ENCODE peak calls at places on chromosome 15, in ten cellular contexts. J is EL; T is Kasumi-1; K is HT1080; Z is effector memory CD4-positive, alpha-beta T cell; O is activated CD8-positive, alpha-beta T cell treated with anti-CD3 and anti-CD28 coated beads for 36 hours; F is retina; R is GM12865; P is nephron progenitor cell; Y is activated CD4-positive, CD25-positive, alpha-beta regulatory T cell. E is an unnamed sample.

GRCh38 chr15:55741592-55742497 is 1.1 kb downstream of the PRTG start:
- DNase-seq in T (no peak), J (peak), Z (no peak), F (peak), P (peak), O (peak), K (peak), R (peak), Y (no peak), E (no peak)

GRCh38 chr15:30992465-30992864 is 1.0 kb upstream of the MTMR10 start:
- DNase-seq in J (no peak), K (no peak), O (no peak), R (no peak), T (no peak), F (no peak), P (no peak), Y (no peak), Z (no peak), E (peak)

GRCh38 chr15:68990755-68991500 is 23.6 kb upstream of the NOX5 start:
- DNase-seq in P (no peak), R (no peak), T (no peak), F (no peak), K (no peak), Y (no peak), Z (no peak), O (no peak), J (no peak), E (peak)

GRCh38 chr15:101472033-101472432 is 17.5 kb downstream of the PCSK6 start:
- DNase-seq in T (no peak), O (no peak), K (no peak), Y (no peak), J (no peak), Z (no peak), P (no peak), F (no peak), R (no peak), E (no peak)

GRCh38 chr15:48796930-48797329 is 13.9 kb downstream of the CEP152 start:
- DNase-seq in F (no peak), K (peak), P (no peak), Z (no peak), J (peak), O (no peak), Y (no peak), R (peak), T (no peak), E (peak)

GRCh38 chr15:64146041-64146440 is 5.5 kb upstream of the SNX22 start:
- DNase-seq in P (no peak), K (no peak), T (no peak), Y (no peak), J (no peak), Z (no peak), O (no peak), R (no peak), F (no peak), E (no peak)

GRCh38 chr15:92095691-92096090 is 242.2 kb downstream of the SLCO3A1 start:
- DNase-seq in Z (no peak), P (no peak), Y (no peak), J (no peak), R (peak), O (peak), K (no peak), F (no peak), T (peak), E (no peak)

GRCh38 chr15:31435256-31435781 is 108.7 kb downstream of the KLF13 start:
- DNase-seq in P (peak), K (peak), J (peak), Y (peak), Z (peak), R (peak), O (peak), T (peak), F (peak), E (peak)

GRCh38 chr15:82018201-82018600 is 27.6 kb downstream of the MEX3B start:
- DNase-seq in T (peak), K (peak), Z (no peak), F (no peak), R (no peak), P (no peak), O (no peak), Y (no peak), J (no peak), E (no peak)

E was measured in GM23248.